ENCODE peak calls at places on chromosomes 13 and 19, in four cellular contexts. G is OCI-LY7, A is HepG2, O is neural progenitor cell. L is an unnamed sample.

GRCh38 chr13:114199961-114200672 is 21.1 kb downstream of the CFAP97D2 start:
- DNase-seq in G (no peak), A (no peak), O (no peak), L (no peak)

GRCh38 chr19:46629546-46630025 is 4.7 kb upstream of the PTGIR start:
- DNase-seq in O (no peak), A (no peak), G (no peak), L (no peak)

GRCh38 chr13:32165791-32166190 is 134.2 kb downstream of the FRY start:
- DNase-seq in G (no peak), A (no peak), O (no peak), L (no peak)

GRCh38 chr13:109698779-109699178 is 87.6 kb downstream of the IRS2 start:
- DNase-seq in A (no peak), G (no peak), O (no peak), L (no peak)

GRCh38 chr13:47038196-47038595 is 141.3 kb upstream of the HTR2A start:
- DNase-seq in O (peak; percentile 13), G (no peak), A (no peak), L (no peak)

GRCh38 chr13:63731896-63732295 is 2316.2 kb upstream of the PCDH20 start:
- DNase-seq in O (no peak), A (peak; percentile 15), G (no peak), L (no peak)

GRCh38 chr13:112689498-112690241 is at the start of gene ATP11A:
- DNase-seq in O (peak; percentile 95), G (peak; percentile 72), A (peak; percentile 72), L (peak; percentile 63)

GRCh38 chr19:3073931-3074595 is 11.8 kb upstream of the TLE5 start:
- DNase-seq in O (no peak), A (no peak), G (peak; percentile 42), L (no peak)

GRCh38 chr13:30690282-30691188 is 44.8 kb upstream of the ALOX5AP start:
- DNase-seq in O (no peak), A (no peak), G (peak; percentile 73), L (peak; percentile 87)

GRCh38 chr13:73399347-73400216 is 340.8 kb downstream of the KLF5 start:
- DNase-seq in O (no peak), G (no peak), A (peak; percentile 1), L (no peak)

GRCh38 chr19:41324231-41324702 is 14.3 kb downstream of the CCDC97 start:
- DNase-seq in A (no peak), O (no peak), G (no peak), L (no peak)

GRCh38 chr13:76879211-76879875 is 6.9 kb downstream of the KCTD12 start:
- DNase-seq in A (no peak), G (no peak), O (no peak), L (peak; percentile 79)

GRCh38 chr13:42957881-42958280 is 34.2 kb downstream of the EPSTI1 start:
- DNase-seq in A (no peak), G (no peak), O (no peak), L (no peak)

GRCh38 chr19:18098891-18099622 is 1.5 kb downstream of the MAST3 start:
- DNase-seq in G (peak; percentile 94), O (peak; percentile 50), A (no peak), L (peak; percentile 97)

GRCh38 chr13:45331981-45332830 is 8.8 kb downstream of the TPT1 start:
- DNase-seq in A (peak; percentile 75), G (no peak), O (no peak), L (peak; percentile 51)

GRCh38 chr13:94550030-94550738 is 45.8 kb downstream of the TGDS start:
- DNase-seq in A (peak; percentile 21), O (no peak), G (no peak), L (no peak)

GRCh38 chr13:28094311-28094710 is 6.1 kb downstream of the FLT3 start:
- DNase-seq in G (no peak), O (no peak), A (no peak), L (no peak)

GRCh38 chr19:46678110-46678732 is 17.2 kb upstream of the DACT3 start:
- DNase-seq in G (peak; percentile 78), O (peak; percentile 46), A (no peak), L (peak; percentile 94)

GRCh38 chr13:46571941-46572340 is 19.0 kb downstream of the LRCH1 start:
- DNase-seq in O (no peak), G (no peak), A (no peak), L (no peak)

GRCh38 chr19:30069535-30070197 is 127.6 kb downstream of the URI1 start:
- DNase-seq in A (no peak), O (no peak), G (no peak), L (no peak)

GRCh38 chr19:45457776-45458175 is 10.0 kb upstream of the FOSB start:
- DNase-seq in A (no peak), O (no peak), G (no peak), L (no peak)

GRCh38 chr19:49338691-49339363 is 3.6 kb downstream of the CD37 start:
- DNase-seq in O (peak; percentile 98), A (no peak), G (peak; percentile 94), L (peak; percentile 100)

GRCh38 chr13:108947551-108948030 is 318.2 kb downstream of the MYO16 start:
- DNase-seq in A (no peak), G (no peak), O (no peak), L (no peak)

GRCh38 chr19:49676136-49676689 is 858 bp upstream of the PRMT1 start:
- DNase-seq in O (peak; percentile 96), A (peak; percentile 80), G (peak; percentile 91), L (peak; percentile 96)

GRCh38 chr19:6226444-6227155 is 53.2 kb downstream of the MLLT1 start:
- DNase-seq in O (no peak), G (no peak), A (no peak), L (no peak)

GRCh38 chr19:11652056-11652455 is 54.8 kb downstream of the ZNF627 start:
- DNase-seq in A (no peak), G (no peak), O (no peak), L (no peak)

GRCh38 chr19:54114340-54114826 is 1.1 kb downstream of the TFPT start:
- DNase-seq in G (peak; percentile 62), O (peak; percentile 29), A (no peak), L (peak; percentile 76)

GRCh38 chr19:12769689-12770088 is 5.7 kb downstream of the HOOK2 start:
- DNase-seq in O (peak; percentile 92), A (no peak), G (no peak), L (peak; percentile 89)

GRCh38 chr19:49906879-49907564 is 10.3 kb upstream of the IL4I1 start:
- DNase-seq in A (no peak), O (no peak), G (no peak), L (no peak)

GRCh38 chr13:23510979-23511735 is 59.1 kb upstream of the TNFRSF19 start:
- DNase-seq in A (peak; percentile 62), G (peak; percentile 16), O (peak; percentile 54), L (peak; percentile 67)

GRCh38 chr13:49652691-49653305 is 24.5 kb downstream of the ARL11 start:
- DNase-seq in O (peak; percentile 71), A (peak; percentile 70), G (peak; percentile 63), L (peak; percentile 78)

GRCh38 chr13:87123987-87124784 is 547.0 kb upstream of the SLITRK5 start:
- DNase-seq in G (no peak), A (peak; percentile 10), O (peak; percentile 59), L (no peak)
- H3K4me2 ChIP-seq in G (no peak overlapping the region), A (no peak overlapping the region), O (no peak overlapping the region), L (no peak overlapping the region)

GRCh38 chr13:26679411-26679810 is 81.2 kb downstream of the GPR12 start:
- DNase-seq in A (no peak), O (no peak), G (no peak), L (no peak)
- H3K4me2 ChIP-seq in A (no peak overlapping the region), O (peak overlapping the region; percentile 52), G (no peak overlapping the region), L (no peak overlapping the region)

GRCh38 chr19:15640294-15640903 is at the start of gene CYP4F3:
- DNase-seq in A (peak; percentile 81), O (no peak), G (no peak), L (no peak)
- H3K4me2 ChIP-seq in A (peak within 1 kb of the TSS; percentile 96), O (no peak within 1 kb of the TSS), G (no peak within 1 kb of the TSS), L (no peak within 1 kb of the TSS)

DNA sequence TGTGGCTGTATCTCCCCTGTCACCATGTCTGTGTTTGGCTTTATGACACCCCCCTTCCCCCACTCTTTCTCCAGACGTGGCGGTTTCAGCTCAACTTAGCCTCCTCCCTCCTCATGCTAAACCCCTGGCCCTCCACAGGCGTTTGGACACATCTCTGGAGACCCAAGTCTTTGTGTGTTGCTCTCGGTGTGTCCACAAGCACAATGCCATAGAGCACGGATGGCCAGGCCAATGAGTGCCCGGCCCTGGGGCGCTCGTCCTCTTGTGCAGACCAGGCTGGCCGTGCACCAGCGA is 468 bp downstream of the PPP1R14A start:
- DNase-seq in A (no peak), O (peak; percentile 46), G (no peak), L (no peak)
- H3K4me2 ChIP-seq in A (no peak overlapping the region), O (peak overlapping the region; percentile 73), G (no peak overlapping the region), L (no peak overlapping the region)

GRCh38 chr13:81394605-81395004 is 1053.7 kb upstream of the SPRY2 start:
- DNase-seq in G (no peak), A (no peak), O (no peak), L (no peak)

GRCh38 chr13:81396172-81396571 is 1055.2 kb upstream of the SPRY2 start:
- DNase-seq in G (no peak), A (no peak), O (no peak), L (no peak)

GRCh38 chr13:81393110-81393509 is 1052.2 kb upstream of the SPRY2 start:
- DNase-seq in A (no peak), G (no peak), O (no peak), L (no peak)

GRCh38 chr13:81393686-81394085 is 1052.8 kb upstream of the SPRY2 start:
- DNase-seq in G (no peak), A (no peak), O (peak; percentile 22), L (no peak)

DNA sequence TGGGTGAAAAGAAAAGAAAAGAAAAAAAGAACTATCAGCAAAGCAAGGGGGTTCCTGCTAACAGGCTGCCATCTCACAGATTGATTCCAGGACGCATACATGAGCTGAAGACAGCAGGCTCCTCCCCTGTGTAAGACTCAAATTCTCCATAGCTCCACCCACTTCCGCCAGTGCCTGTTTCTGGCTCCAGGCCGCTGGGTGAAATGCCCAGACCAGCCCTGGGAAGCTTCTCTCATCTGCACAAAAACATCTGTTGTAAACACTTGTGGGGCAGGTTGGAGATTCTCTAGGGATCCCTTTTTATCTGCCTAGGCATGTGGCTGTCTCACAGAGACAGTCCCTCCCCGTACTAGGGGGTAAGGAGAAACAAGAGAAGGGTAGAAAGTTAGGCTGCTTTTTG is 1054.4 kb upstream of the SPRY2 start:
- DNase-seq in G (no peak), O (peak; percentile 59), A (no peak), L (peak; percentile 47)
- H3K4me2 ChIP-seq in G (no peak overlapping the region), O (no peak overlapping the region), A (no peak overlapping the region), L (no peak overlapping the region)

DNA sequence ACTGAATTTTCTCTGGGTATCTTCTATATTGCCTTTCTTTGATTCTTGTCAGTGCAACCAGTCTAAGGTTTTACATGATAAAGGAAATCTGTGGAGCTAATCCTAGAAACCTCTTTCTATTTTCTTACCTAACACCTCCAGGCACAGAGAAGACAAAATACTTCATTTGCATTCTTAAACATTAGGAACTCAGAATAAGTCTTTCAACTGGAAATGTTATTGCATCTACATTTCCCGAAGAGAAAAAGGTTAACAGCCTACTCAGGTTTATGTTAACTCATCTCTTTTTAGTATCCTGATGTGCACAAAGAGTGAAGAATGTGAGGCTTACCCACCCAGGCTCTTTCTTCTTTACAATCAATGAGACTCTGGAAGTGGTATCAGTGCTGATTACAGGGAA is 106.7 kb downstream of the PCCA start:
- DNase-seq in A (no peak), O (peak; percentile 56), G (no peak), L (no peak)
- H3K4me2 ChIP-seq in A (no peak overlapping the region), O (peak overlapping the region; percentile 71), G (no peak overlapping the region), L (no peak overlapping the region)